ENCODE peak calls at places on chromosomes 11 and 22, in six cellular contexts. A is IMR-90, M is right lobe of liver, K is adrenal gland, B is transverse colon, W is uterus. V is an unnamed sample. For H3K27me3, the result is how much of the 10 kb centered on the place peaks cover.

GRCh38 chr11:115439385-115439784 is 64.8 kb downstream of the CADM1 start:
- DNase-seq in W (no peak), K (no peak), B (no peak), A (peak), M (no peak), V (no peak)

GRCh38 chr11:78147807-78148206 is 8.4 kb upstream of the ALG8 start:
- DNase-seq in A (no peak), K (no peak), B (no peak), M (no peak), W (no peak), V (no peak)

GRCh38 chr22:29078036-29078868 is 5.4 kb downstream of the KREMEN1 start:
- DNase-seq in B (no peak), M (peak), W (no peak), K (no peak), A (no peak), V (peak)

GRCh38 chr11:12930850-12931249 is 78.3 kb upstream of the RASSF10 start:
- DNase-seq in W (no peak), A (no peak), K (no peak), M (no peak), B (no peak), V (no peak)

GRCh38 chr11:16902979-16903378 is 111.2 kb downstream of the PLEKHA7 start:
- DNase-seq in M (no peak), A (no peak), K (no peak), B (no peak), W (no peak), V (no peak)

GRCh38 chr11:60985501-60985900 is 14.0 kb downstream of the CD6 start:
- DNase-seq in A (no peak), B (no peak), K (no peak), W (no peak), M (no peak), V (no peak)

GRCh38 chr11:90997241-90997640 is 774.4 kb upstream of the CHORDC1 start:
- DNase-seq in K (no peak), M (no peak), A (no peak), B (no peak), W (no peak), V (no peak)

GRCh38 chr11:61908730-61909622 is 8.4 kb downstream of the RAB3IL1 start:
- DNase-seq in W (peak), M (peak), A (no peak), B (peak), K (peak), V (peak)

GRCh38 chr11:43360361-43361032 is 1.8 kb downstream of the TTC17 start:
- DNase-seq in B (no peak), A (peak), K (no peak), M (no peak), W (no peak), V (no peak)

GRCh38 chr11:9806946-9807687 is 143.2 kb downstream of the SWAP70 start:
- DNase-seq in B (no peak), A (no peak), W (no peak), K (no peak), M (no peak), V (no peak)

GRCh38 chr11:70024036-70024772 is 53.9 kb upstream of the ANO1 start:
- DNase-seq in K (no peak), B (no peak), A (no peak), W (no peak), M (peak), V (no peak)

GRCh38 chr11:113873241-113873626 is 2.1 kb downstream of the USP28 start:
- DNase-seq in K (no peak), A (peak), W (no peak), B (no peak), M (no peak), V (no peak)

GRCh38 chr22:27170491-27170890 is 513.1 kb downstream of the MIAT start:
- DNase-seq in B (no peak), A (peak), W (peak), K (peak), M (no peak), V (peak)

GRCh38 chr22:20253161-20253560 is 15.0 kb downstream of the RTN4R start:
- DNase-seq in B (no peak), W (no peak), K (no peak), M (no peak), A (no peak), V (no peak)

GRCh38 chr11:69491071-69492031 is 9.9 kb downstream of the LINC01488 start:
- DNase-seq in W (no peak), M (no peak), A (no peak), B (no peak), K (no peak), V (no peak)

GRCh38 chr11:13535819-13536218 is 40.0 kb upstream of the PTH start:
- DNase-seq in M (no peak), B (no peak), W (no peak), K (no peak), A (no peak), V (no peak)

GRCh38 chr11:20310137-20310536 is 53.4 kb upstream of the HTATIP2 start:
- DNase-seq in A (no peak), W (no peak), M (no peak), K (no peak), B (no peak), V (no peak)

GRCh38 chr22:17786435-17787158 is 12.3 kb upstream of the BID start:
- DNase-seq in B (peak), A (no peak), K (peak), W (peak), M (peak), V (peak)

GRCh38 chr11:90698238-90698637 is 475.4 kb upstream of the CHORDC1 start:
- DNase-seq in B (no peak), M (no peak), A (no peak), W (no peak), K (no peak), V (no peak)

GRCh38 chr11:44243633-44244343 is 66.2 kb downstream of the ALX4 start:
- DNase-seq in M (no peak), W (no peak), B (no peak), K (no peak), A (peak), V (peak)

GRCh38 chr11:124801014-124801413 is 808 bp upstream of the MSANTD2 start:
- DNase-seq in K (no peak), A (peak), B (no peak), W (no peak), M (no peak), V (no peak)

GRCh38 chr11:122180435-122180834 is 64.4 kb upstream of the BLID start:
- DNase-seq in M (no peak), W (peak), B (no peak), K (no peak), A (peak), V (no peak)

GRCh38 chr11:34886609-34887008 is 29.6 kb downstream of the APIP start:
- DNase-seq in A (no peak), K (no peak), B (no peak), W (no peak), M (no peak), V (no peak)

GRCh38 chr11:75429902-75430691 is 2.9 kb downstream of the KLHL35 start:
- DNase-seq in W (peak), A (peak), M (no peak), K (peak), B (peak), V (peak)

GRCh38 chr11:44573333-44573732 is 7.9 kb downstream of the CD82 start:
- DNase-seq in W (no peak), A (peak), K (no peak), M (no peak), B (no peak), V (no peak)

GRCh38 chr11:117915219-117915618 is 14.0 kb downstream of the TMPRSS13 start:
- DNase-seq in W (peak), A (no peak), M (peak), K (peak), B (no peak), V (no peak)

GRCh38 chr11:27266125-27266524 is 96.9 kb downstream of the CCDC34 start:
- DNase-seq in W (no peak), A (no peak), M (no peak), K (no peak), B (no peak), V (no peak)

GRCh38 chr22:28769394-28770085 is 3.0 kb upstream of the CCDC117 start:
- DNase-seq in A (no peak), M (no peak), B (no peak), K (no peak), W (no peak), V (no peak)

GRCh38 chr11:66479741-66480115 is 506 bp upstream of the DPP3 start:
- DNase-seq in B (no peak), W (no peak), A (no peak), M (no peak), K (no peak), V (no peak)

GRCh38 chr22:48489551-48490512 is 1337.8 kb downstream of the BRD1 start:
- DNase-seq in A (no peak), K (no peak), M (peak), W (no peak), B (no peak), V (no peak)

GRCh38 chr22:48488149-48488551 is 1339.5 kb downstream of the BRD1 start:
- DNase-seq in M (no peak), A (no peak), W (no peak), B (no peak), K (no peak), V (no peak)

GRCh38 chr22:48486163-48486957 is 1341.3 kb downstream of the BRD1 start:
- DNase-seq in B (no peak), K (no peak), W (no peak), A (no peak), M (peak), V (no peak)

GRCh38 chr22:48490513-48491411 is 1336.9 kb downstream of the BRD1 start:
- DNase-seq in B (no peak), W (no peak), M (peak), A (no peak), K (no peak), V (no peak)

GRCh38 chr22:48488611-48489456 is 1338.8 kb downstream of the BRD1 start:
- DNase-seq in M (peak), K (no peak), W (no peak), A (no peak), B (no peak), V (no peak)
- TF ChIP-seq POLR2A in M (no peak), K (no peak), W (no peak), A (no peak), B (no peak), V (no peak)

GRCh38 chr11:14793546-14793945 is 98.5 kb downstream of the CYP2R1 start:
- DNase-seq in M (no peak), W (no peak), A (no peak), K (no peak), B (no peak), V (no peak)
- H3K27me3 ChIP-seq in M (under half), W (under half), A (under half), K (under half), B (under half), V (under half)

GRCh38 chr22:45686842-45687241 is 15.2 kb downstream of the ATXN10 start:
- DNase-seq in M (no peak), A (no peak), W (no peak), K (no peak), B (no peak), V (no peak)

GRCh38 chr22:45689195-45689594 is 17.6 kb downstream of the ATXN10 start:
- DNase-seq in W (no peak), A (no peak), M (no peak), B (no peak), K (no peak), V (no peak)

GRCh38 chr22:45686004-45686403 is 14.4 kb downstream of the ATXN10 start:
- DNase-seq in M (no peak), B (no peak), A (peak), K (no peak), W (no peak), V (no peak)

GRCh38 chr22:45690008-45690407 is 18.4 kb downstream of the ATXN10 start:
- DNase-seq in M (no peak), B (no peak), A (no peak), W (no peak), K (no peak), V (no peak)

DNA sequence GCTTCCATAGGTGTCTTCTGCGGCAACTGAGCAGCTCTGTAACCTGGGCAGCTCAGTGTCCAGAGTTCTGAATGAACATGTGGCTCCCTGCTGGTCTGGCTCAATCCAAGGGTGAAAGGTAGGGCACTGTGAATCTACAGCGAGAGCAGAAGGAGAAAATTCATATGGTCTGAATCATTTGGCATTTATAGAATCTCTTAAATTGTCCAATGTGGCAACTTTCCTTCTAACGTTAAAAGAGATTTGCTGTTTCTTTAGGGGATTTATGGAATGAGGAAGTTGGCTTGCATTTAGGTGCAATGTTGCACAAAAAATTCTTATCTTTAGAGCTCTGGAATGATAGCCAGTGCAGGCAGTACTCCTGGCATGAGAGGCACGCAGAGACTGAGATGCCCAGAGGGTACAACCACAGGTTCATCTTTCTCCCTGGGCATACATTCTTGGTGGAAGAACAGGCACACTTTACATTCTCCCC is 17.0 kb downstream of the ATXN10 start:
- DNase-seq in K (peak), A (peak), W (no peak), M (peak), B (no peak), V (no peak)
- H3K27ac ChIP-seq in K (peak), A (peak), W (peak), M (peak), B (no peak), V (no peak)

DNA sequence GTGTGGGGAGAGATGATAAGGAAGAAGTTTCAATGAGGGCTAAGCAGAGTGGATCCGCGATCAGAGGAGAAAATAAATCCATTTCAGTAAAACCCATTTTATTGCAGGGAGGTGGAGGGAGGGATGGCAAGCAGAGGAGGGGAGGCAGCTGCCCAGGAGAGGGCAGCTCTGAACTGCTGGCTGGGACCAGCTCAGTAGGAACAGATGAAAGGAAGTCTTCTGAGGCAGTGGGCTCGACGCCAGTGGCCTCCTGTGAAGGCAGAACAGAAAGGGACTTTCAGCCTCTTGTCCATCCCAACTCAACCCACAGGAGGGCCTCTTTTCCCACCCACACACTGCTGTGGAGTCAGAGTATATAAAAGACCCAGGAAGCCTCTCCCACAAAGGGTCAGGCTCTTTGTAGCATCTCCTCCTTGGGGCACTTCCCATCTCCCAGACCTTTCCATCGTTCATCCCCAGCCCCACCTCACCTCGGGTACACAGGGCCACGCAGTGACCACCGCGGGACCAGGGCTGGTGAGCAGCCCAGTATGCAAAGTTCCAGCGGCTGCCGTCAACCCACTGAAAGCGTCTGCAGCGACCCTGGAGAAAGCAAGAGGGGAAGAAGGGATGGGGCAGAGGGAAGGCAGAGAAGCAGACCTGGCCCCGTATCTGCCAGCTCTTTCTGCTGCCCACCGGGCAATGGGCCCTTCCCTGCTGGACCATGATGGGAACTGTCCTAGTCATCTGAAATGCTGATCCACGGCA is 3.0 kb downstream of the PRG2 start:
- DNase-seq in K (peak), W (no peak), B (no peak), A (no peak), M (no peak), V (peak)
- TF ChIP-seq POLR2A in K (no peak), W (no peak), B (no peak), A (no peak), M (no peak), V (no peak)

DNA sequence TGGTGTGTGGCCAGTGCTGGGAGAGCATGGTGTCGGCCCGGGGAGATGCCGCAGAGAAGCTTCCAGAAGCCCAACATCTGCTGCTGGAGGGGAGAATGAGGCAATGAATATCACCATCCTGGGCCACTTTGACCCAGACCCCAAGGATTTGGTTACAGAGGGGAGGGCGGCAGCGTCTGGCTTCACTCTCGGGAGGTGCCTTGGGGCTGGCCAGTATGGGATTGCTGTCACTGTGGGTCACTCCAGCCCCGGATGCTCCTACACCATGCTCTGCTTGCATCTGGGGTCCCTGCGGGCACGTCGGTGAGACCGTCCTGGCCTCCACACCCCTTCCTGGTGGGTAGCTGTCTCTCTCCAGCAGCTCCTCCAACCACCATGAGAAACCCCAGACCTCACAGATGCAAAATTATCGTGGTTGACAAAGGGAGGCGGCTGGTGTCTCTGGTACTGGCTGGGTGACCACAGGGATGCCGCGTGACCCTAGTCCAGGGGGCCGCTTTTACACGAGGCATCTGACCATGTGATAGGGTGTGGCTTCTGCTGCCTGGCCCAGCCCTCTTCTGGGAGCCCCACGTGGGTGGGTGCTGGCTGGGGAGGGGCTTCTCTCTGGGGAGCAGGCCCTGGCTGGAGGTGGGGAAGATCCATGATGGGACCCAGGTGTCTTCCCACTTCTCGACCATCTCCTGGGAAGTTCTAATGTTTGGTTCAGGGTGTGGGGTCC is 5.7 kb downstream of the KCNQ1 start:
- DNase-seq in A (no peak), K (peak), W (no peak), B (no peak), M (peak), V (no peak)
- H3K27me3 ChIP-seq in A (half or more), K (under half), W (under half), B (under half), M (under half), V (under half)

GRCh38 chr11:65414776-65415498 is 7.7 kb upstream of the NEAT1 start:
- DNase-seq in M (peak), B (peak), K (peak), A (peak), W (peak), V (no peak)
- H3K27ac ChIP-seq in M (no peak), B (no peak), K (peak), A (no peak), W (peak), V (no peak)

GRCh38 chr11:67613960-67614715 is 7.4 kb downstream of the NDUFV1 start:
- DNase-seq in B (peak), A (peak), M (peak), W (peak), K (peak), V (peak)
- TF ChIP-seq POLR2A in B (peak), A (no peak), M (no peak), W (no peak), K (no peak), V (peak)

DNA sequence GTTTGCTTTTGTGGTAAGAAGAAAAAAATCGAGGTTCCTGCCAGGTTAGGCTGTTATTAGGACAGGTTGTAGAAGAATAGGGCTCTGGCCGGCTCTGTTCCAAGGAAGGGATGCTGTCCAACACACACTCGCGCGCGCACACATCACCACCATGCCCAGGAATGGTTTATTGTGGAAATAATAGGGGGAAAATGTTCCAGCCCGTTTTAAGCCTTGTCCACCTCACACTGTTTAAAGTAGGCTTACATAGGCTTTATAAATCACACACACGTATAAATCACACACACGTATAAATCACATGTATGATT is 1.2 kb upstream of the ARHGAP20 start:
- DNase-seq in B (no peak), W (no peak), A (no peak), M (no peak), K (no peak), V (no peak)
- H3K27me3 ChIP-seq in B (half or more), W (under half), A (under half), M (under half), K (under half), V (under half)

GRCh38 chr22:35363571-35364086 is 17.3 kb upstream of the HMOX1 start:
- DNase-seq in K (no peak), W (no peak), A (no peak), B (no peak), M (no peak), V (no peak)
- H3K27ac ChIP-seq in K (no peak), W (no peak), A (no peak), B (peak), M (no peak), V (no peak)

GRCh38 chr11:73307323-73308002 is 613 bp upstream of the ARHGEF17 start:
- DNase-seq in W (peak), K (peak), M (peak), B (peak), A (peak), V (peak)
- TF ChIP-seq POLR2A in W (peak), K (no peak), M (no peak), B (peak), A (peak), V (peak)

V was measured in thyroid gland.